ENCODE peak calls at places on chromosomes 1 and 21, in five cellular contexts. B is effector memory CD4-positive, alpha-beta T cell; P is esophagus squamous epithelium; L is ELR; K is IMR-90. G is an unnamed sample.

GRCh38 chr1:54591127-54591756 is 32.1 kb downstream of the FAM151A start:
- DNase-seq in P (no peak), L (peak; percentile 24), K (peak; percentile 42), B (no peak), G (no peak)

GRCh38 chr1:236502579-236502971 is 21.2 kb upstream of the LGALS8 start:
- DNase-seq in B (no peak), L (peak; percentile 52), P (no peak), K (peak; percentile 46), G (no peak)

GRCh38 chr1:78101514-78101913 is 55.7 kb downstream of the GIPC2 start:
- DNase-seq in B (no peak), P (no peak), L (peak; percentile 93), K (peak; percentile 97), G (no peak)

GRCh38 chr1:30324251-30325084 is 398.9 kb downstream of the MATN1 start:
- DNase-seq in P (no peak), B (no peak), K (no peak), L (no peak), G (no peak)

GRCh38 chr21:15932681-15933200 is 203.0 kb downstream of the USP25 start:
- DNase-seq in L (no peak), B (no peak), P (no peak), K (no peak), G (no peak)

GRCh38 chr1:207698822-207699483 is 52.9 kb upstream of the CD46 start:
- DNase-seq in B (no peak), P (no peak), L (peak; percentile 76), K (peak; percentile 56), G (peak; percentile 46)

GRCh38 chr1:183163311-183163710 is 22.8 kb upstream of the LAMC2 start:
- DNase-seq in P (no peak), L (peak; percentile 98), K (peak; percentile 95), B (no peak), G (no peak)

GRCh38 chr21:44513389-44514217 is 26.4 kb downstream of the KRTAP10-1 start:
- DNase-seq in B (no peak), L (no peak), P (no peak), K (no peak), G (no peak)

GRCh38 chr1:154557248-154557938 is 1.1 kb downstream of the UBE2Q1 start:
- DNase-seq in L (no peak), B (no peak), P (no peak), K (no peak), G (no peak)

GRCh38 chr21:44466996-44467858 is 11.9 kb downstream of the LRRC3 start:
- DNase-seq in K (no peak), B (no peak), P (no peak), L (no peak), G (no peak)

GRCh38 chr1:180837025-180837424 is 75.7 kb upstream of the KIAA1614 start:
- DNase-seq in L (no peak), K (no peak), B (no peak), P (no peak), G (no peak)

GRCh38 chr1:82445827-82446226 is 645.1 kb downstream of the ADGRL2 start:
- DNase-seq in L (no peak), B (no peak), K (no peak), P (no peak), G (no peak)

GRCh38 chr1:150575518-150576366 is 3.7 kb downstream of the MCL1 start:
- DNase-seq in P (no peak), B (no peak), L (no peak), K (peak; percentile 23), G (no peak)

GRCh38 chr1:1360511-1361169 is 2.3 kb upstream of the MXRA8 start:
- DNase-seq in B (no peak), L (peak; percentile 96), P (no peak), K (peak; percentile 93), G (no peak)

GRCh38 chr1:6459850-6460265 is 6.1 kb downstream of the TNFRSF25 start:
- DNase-seq in L (no peak), P (no peak), K (no peak), B (peak; percentile 67), G (peak; percentile 64)

GRCh38 chr1:96253281-96254035 is 468.1 kb upstream of the PTBP2 start:
- DNase-seq in K (peak; percentile 9), P (no peak), B (no peak), L (no peak), G (no peak)

G was measured in activated T-cell treated with anti-CD3 and anti-CD28 coated beads, Interleukin-2, amount 50 U/mL, for 24 hours.